ENCODE peak calls at places on chromosome 22, in seven cellular contexts. One of them, this sample, is unnamed.

GRCh38 chr22:50737728-50738648 is at the start of gene ACR:
- DNase-seq in Caco-2: peak; percentile 23
- DNase-seq in K562: no peak
- DNase-seq in fibroblast of lung: no peak
- DNase-seq in neural progenitor cell: no peak
- DNase-seq in CD8-positive, alpha-beta memory T cell: no peak
- DNase-seq in tibial artery: no peak
- DNase-seq in this sample: no peak

GRCh38 chr22:46935506-46936377 is 173.3 kb downstream of the TBC1D22A start:
- DNase-seq in fibroblast of lung: no peak
- DNase-seq in Caco-2: peak; percentile 93
- DNase-seq in neural progenitor cell: no peak
- DNase-seq in tibial artery: no peak
- DNase-seq in CD8-positive, alpha-beta memory T cell: no peak
- DNase-seq in K562: peak; percentile 85
- DNase-seq in this sample: no peak

GRCh38 chr22:24688294-24688693 is 85.3 kb downstream of the GGT1 start:
- DNase-seq in CD8-positive, alpha-beta memory T cell: no peak
- DNase-seq in K562: no peak
- DNase-seq in tibial artery: no peak
- DNase-seq in fibroblast of lung: no peak
- DNase-seq in neural progenitor cell: peak; percentile 45
- DNase-seq in Caco-2: no peak
- DNase-seq in this sample: no peak

GRCh38 chr22:43066844-43067385 is 22.3 kb downstream of the TTLL1 start:
- DNase-seq in neural progenitor cell: no peak
- DNase-seq in CD8-positive, alpha-beta memory T cell: no peak
- DNase-seq in tibial artery: no peak
- DNase-seq in K562: no peak
- DNase-seq in fibroblast of lung: peak; percentile 69
- DNase-seq in Caco-2: no peak
- DNase-seq in this sample: no peak

GRCh38 chr22:38180841-38181452 is 683 bp downstream of the PLA2G6 start:
- DNase-seq in K562: peak; percentile 50
- DNase-seq in tibial artery: peak; percentile 59
- DNase-seq in fibroblast of lung: no peak
- DNase-seq in neural progenitor cell: no peak
- DNase-seq in CD8-positive, alpha-beta memory T cell: no peak
- DNase-seq in Caco-2: peak; percentile 53
- DNase-seq in this sample: no peak

GRCh38 chr22:17972385-17973181 is 51.8 kb downstream of the MICAL3 start:
- DNase-seq in neural progenitor cell: peak; percentile 32
- DNase-seq in K562: no peak
- DNase-seq in CD8-positive, alpha-beta memory T cell: no peak
- DNase-seq in Caco-2: peak; percentile 51
- DNase-seq in tibial artery: no peak
- DNase-seq in fibroblast of lung: peak; percentile 86
- DNase-seq in this sample: peak; percentile 72

GRCh38 chr22:42970029-42970428 is 44.9 kb downstream of the PACSIN2 start:
- DNase-seq in neural progenitor cell: no peak
- DNase-seq in fibroblast of lung: peak; percentile 50
- DNase-seq in CD8-positive, alpha-beta memory T cell: no peak
- DNase-seq in Caco-2: no peak
- DNase-seq in K562: no peak
- DNase-seq in tibial artery: no peak
- DNase-seq in this sample: no peak

GRCh38 chr22:19891350-19892248 is 36.9 kb upstream of the GNB1L start:
- DNase-seq in K562: peak; percentile 99
- DNase-seq in neural progenitor cell: peak; percentile 95
- DNase-seq in Caco-2: peak; percentile 66
- DNase-seq in CD8-positive, alpha-beta memory T cell: peak; percentile 45
- DNase-seq in tibial artery: no peak
- DNase-seq in fibroblast of lung: peak; percentile 92
- DNase-seq in this sample: peak; percentile 93

GRCh38 chr22:39666926-39667325 is 96.4 kb downstream of the CACNA1I start:
- DNase-seq in tibial artery: no peak
- DNase-seq in Caco-2: no peak
- DNase-seq in neural progenitor cell: no peak
- DNase-seq in fibroblast of lung: no peak
- DNase-seq in K562: no peak
- DNase-seq in CD8-positive, alpha-beta memory T cell: no peak
- DNase-seq in this sample: peak; percentile 58

GRCh38 chr22:38401336-38402084 is 53.5 kb downstream of the KCNJ4 start:
- DNase-seq in CD8-positive, alpha-beta memory T cell: no peak
- DNase-seq in neural progenitor cell: no peak
- DNase-seq in tibial artery: no peak
- DNase-seq in fibroblast of lung: no peak
- DNase-seq in Caco-2: no peak
- DNase-seq in K562: no peak
- DNase-seq in this sample: peak; percentile 51

GRCh38 chr22:41873391-41873790 is 40.5 kb downstream of the SREBF2 start:
- DNase-seq in neural progenitor cell: no peak
- DNase-seq in tibial artery: no peak
- DNase-seq in K562: no peak
- DNase-seq in fibroblast of lung: no peak
- DNase-seq in Caco-2: no peak
- DNase-seq in CD8-positive, alpha-beta memory T cell: no peak
- DNase-seq in this sample: no peak

GRCh38 chr22:20421507-20421874 is 16.1 kb downstream of the SCARF2 start:
- DNase-seq in neural progenitor cell: no peak
- DNase-seq in K562: no peak
- DNase-seq in tibial artery: no peak
- DNase-seq in CD8-positive, alpha-beta memory T cell: no peak
- DNase-seq in Caco-2: no peak
- DNase-seq in fibroblast of lung: no peak
- DNase-seq in this sample: no peak

GRCh38 chr22:37563153-37564081 is 3.1 kb downstream of the CDC42EP1 start:
- DNase-seq in fibroblast of lung: peak; percentile 97
- DNase-seq in Caco-2: peak; percentile 79
- DNase-seq in K562: peak; percentile 66
- DNase-seq in CD8-positive, alpha-beta memory T cell: no peak
- DNase-seq in neural progenitor cell: no peak
- DNase-seq in tibial artery: peak; percentile 91
- DNase-seq in this sample: no peak

GRCh38 chr22:26579331-26579886 is 10.5 kb downstream of the TPST2 start:
- DNase-seq in CD8-positive, alpha-beta memory T cell: peak; percentile 42
- DNase-seq in K562: no peak
- DNase-seq in fibroblast of lung: no peak
- DNase-seq in neural progenitor cell: no peak
- DNase-seq in Caco-2: no peak
- DNase-seq in tibial artery: no peak
- DNase-seq in this sample: no peak

DNA sequence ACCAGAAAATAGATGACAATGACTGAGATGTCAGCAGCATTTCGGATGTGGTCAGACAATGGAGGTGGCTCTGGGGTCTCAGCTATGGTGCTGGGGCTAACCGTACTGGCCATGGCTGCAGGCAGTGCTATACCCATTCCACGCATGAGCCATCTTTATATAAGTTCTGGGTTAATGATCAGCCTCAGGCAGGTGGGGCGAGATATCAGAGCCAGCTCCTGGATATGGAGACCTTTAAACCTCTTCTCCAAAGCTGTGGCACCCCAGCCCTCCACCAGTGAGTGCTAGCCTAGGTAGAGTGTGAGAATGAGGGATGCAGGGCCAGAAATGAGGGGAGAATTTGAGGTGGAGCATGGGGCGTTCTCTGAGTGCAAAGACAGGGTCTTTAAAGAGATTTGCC is at the start of gene SLC5A4:
- DNase-seq in neural progenitor cell: no peak
- DNase-seq in CD8-positive, alpha-beta memory T cell: no peak
- DNase-seq in Caco-2: no peak
- DNase-seq in fibroblast of lung: no peak
- DNase-seq in K562: no peak
- DNase-seq in tibial artery: no peak
- DNase-seq in this sample: no peak
- H3K36me3 ChIP-seq in neural progenitor cell: no peaks in the 10 kb centered on the region
- H3K36me3 ChIP-seq in CD8-positive, alpha-beta memory T cell: no peaks in the 10 kb centered on the region
- H3K36me3 ChIP-seq in Caco-2: no peaks in the 10 kb centered on the region
- H3K36me3 ChIP-seq in fibroblast of lung: no peaks in the 10 kb centered on the region
- H3K36me3 ChIP-seq in K562: no peaks in the 10 kb centered on the region
- H3K36me3 ChIP-seq in tibial artery: no peaks in the 10 kb centered on the region
- H3K36me3 ChIP-seq in this sample: no peaks in the 10 kb centered on the region

GRCh38 chr22:36227806-36228205 is 11.5 kb downstream of the APOL2 start:
- DNase-seq in neural progenitor cell: no peak
- DNase-seq in K562: no peak
- DNase-seq in fibroblast of lung: no peak
- DNase-seq in Caco-2: no peak
- DNase-seq in CD8-positive, alpha-beta memory T cell: no peak
- DNase-seq in tibial artery: no peak
- DNase-seq in this sample: no peak

GRCh38 chr22:36224245-36224644 is 15.1 kb downstream of the APOL2 start:
- DNase-seq in fibroblast of lung: no peak
- DNase-seq in tibial artery: no peak
- DNase-seq in CD8-positive, alpha-beta memory T cell: no peak
- DNase-seq in Caco-2: no peak
- DNase-seq in K562: no peak
- DNase-seq in neural progenitor cell: no peak
- DNase-seq in this sample: no peak

GRCh38 chr22:36226189-36226588 is 13.1 kb downstream of the APOL2 start:
- DNase-seq in fibroblast of lung: no peak
- DNase-seq in K562: no peak
- DNase-seq in Caco-2: no peak
- DNase-seq in CD8-positive, alpha-beta memory T cell: no peak
- DNase-seq in neural progenitor cell: no peak
- DNase-seq in tibial artery: no peak
- DNase-seq in this sample: no peak

GRCh38 chr22:36225333-36225922 is 13.9 kb downstream of the APOL2 start:
- DNase-seq in fibroblast of lung: no peak
- DNase-seq in K562: no peak
- DNase-seq in CD8-positive, alpha-beta memory T cell: no peak
- DNase-seq in neural progenitor cell: no peak
- DNase-seq in tibial artery: no peak
- DNase-seq in Caco-2: no peak
- DNase-seq in this sample: no peak

DNA sequence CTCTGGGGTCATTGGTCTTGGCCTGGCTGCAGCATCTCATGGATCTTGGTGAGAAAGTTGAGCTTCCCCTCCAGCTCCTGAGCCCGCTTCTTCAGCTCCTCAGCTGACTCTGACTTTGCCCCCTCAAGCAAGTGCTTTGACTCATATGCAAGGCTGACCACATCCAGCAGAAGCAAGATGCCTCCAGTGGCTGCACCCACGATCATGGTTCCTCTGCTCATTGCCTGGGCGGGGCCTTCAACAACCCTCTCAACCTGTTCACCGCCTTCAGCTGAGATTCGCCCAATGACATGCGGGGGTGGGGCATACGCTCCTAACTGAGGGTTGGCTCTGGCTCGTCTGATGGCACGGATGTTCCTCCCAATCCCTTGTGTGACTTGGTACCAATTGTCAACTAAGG is 11.9 kb downstream of the APOL2 start:
- DNase-seq in fibroblast of lung: no peak
- DNase-seq in CD8-positive, alpha-beta memory T cell: no peak
- DNase-seq in K562: no peak
- DNase-seq in neural progenitor cell: no peak
- DNase-seq in Caco-2: no peak
- DNase-seq in tibial artery: no peak
- DNase-seq in this sample: no peak
- H3K4me3 ChIP-seq in fibroblast of lung: no peak overlapping the region
- H3K4me3 ChIP-seq in CD8-positive, alpha-beta memory T cell: no peak overlapping the region
- H3K4me3 ChIP-seq in K562: no peak overlapping the region
- H3K4me3 ChIP-seq in neural progenitor cell: no peak overlapping the region
- H3K4me3 ChIP-seq in Caco-2: no peak overlapping the region
- H3K4me3 ChIP-seq in tibial artery: no peak overlapping the region
- H3K4me3 ChIP-seq in this sample: no peak overlapping the region

DNA sequence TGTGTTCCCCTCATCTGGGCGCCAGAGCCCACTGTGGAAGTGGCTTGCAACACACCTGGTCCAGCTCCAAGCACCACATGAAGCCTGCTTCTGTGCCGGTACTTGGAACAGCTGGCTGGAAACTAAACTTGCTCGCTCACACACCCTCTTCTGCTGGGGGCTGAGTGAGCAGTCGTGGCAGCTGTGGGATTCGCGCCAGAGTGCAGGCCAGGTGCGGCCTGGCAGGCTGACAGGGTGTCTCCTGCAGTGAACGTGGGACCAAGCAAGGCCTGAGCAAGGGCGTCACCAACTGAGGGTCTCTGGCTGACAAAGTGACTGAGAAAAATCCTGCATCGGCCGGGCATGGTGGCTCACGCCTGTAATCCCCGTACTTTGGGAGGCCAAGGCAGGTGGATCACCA is 15.2 kb downstream of the SMC1B start:
- DNase-seq in fibroblast of lung: no peak
- DNase-seq in CD8-positive, alpha-beta memory T cell: no peak
- DNase-seq in Caco-2: no peak
- DNase-seq in tibial artery: no peak
- DNase-seq in neural progenitor cell: no peak
- DNase-seq in K562: no peak
- DNase-seq in this sample: no peak
- H3K36me3 ChIP-seq in fibroblast of lung: no peaks in the 10 kb centered on the region
- H3K36me3 ChIP-seq in CD8-positive, alpha-beta memory T cell: no peaks in the 10 kb centered on the region
- H3K36me3 ChIP-seq in Caco-2: peaks cover 2% of the 10 kb centered on the region
- H3K36me3 ChIP-seq in tibial artery: no peaks in the 10 kb centered on the region
- H3K36me3 ChIP-seq in neural progenitor cell: no peaks in the 10 kb centered on the region
- H3K36me3 ChIP-seq in K562: no peaks in the 10 kb centered on the region
- H3K36me3 ChIP-seq in this sample: no peaks in the 10 kb centered on the region

DNA sequence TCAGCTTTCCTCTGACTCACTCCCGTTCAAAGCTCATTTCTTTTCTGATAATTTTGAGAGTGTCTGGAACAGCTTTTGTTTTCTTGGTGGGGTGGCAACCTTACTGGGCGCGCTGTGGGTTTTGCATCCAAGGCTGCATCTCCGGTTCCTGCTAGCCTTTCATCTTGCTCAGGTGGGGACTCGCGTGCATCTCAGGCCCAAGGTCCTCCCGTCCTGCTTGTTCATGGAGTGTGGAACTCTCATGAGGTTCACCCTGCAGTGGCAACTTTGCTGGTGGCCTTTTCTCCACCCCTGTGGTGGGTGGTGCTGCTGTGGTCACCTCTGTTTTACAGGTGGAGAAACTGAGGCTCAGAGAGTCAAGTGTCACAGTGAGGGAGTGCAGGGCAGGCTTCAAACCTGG is 25.6 kb downstream of the MCM5 start:
- DNase-seq in K562: no peak
- DNase-seq in CD8-positive, alpha-beta memory T cell: no peak
- DNase-seq in Caco-2: no peak
- DNase-seq in neural progenitor cell: no peak
- DNase-seq in fibroblast of lung: no peak
- DNase-seq in tibial artery: no peak
- DNase-seq in this sample: no peak
- H3K4me3 ChIP-seq in K562: no peak overlapping the region
- H3K4me3 ChIP-seq in CD8-positive, alpha-beta memory T cell: no peak overlapping the region
- H3K4me3 ChIP-seq in Caco-2: no peak overlapping the region
- H3K4me3 ChIP-seq in neural progenitor cell: no peak overlapping the region
- H3K4me3 ChIP-seq in fibroblast of lung: no peak overlapping the region
- H3K4me3 ChIP-seq in tibial artery: no peak overlapping the region
- H3K4me3 ChIP-seq in this sample: no peak overlapping the region